ENCODE peak calls at places on chromosomes 11 and 22, in nine cellular contexts. O, R, P, Y, S, Q, B, M and F are unnamed samples.

GRCh38 chr22:44147821-44148574 is 32.7 kb upstream of the PARVG start:
- DNase-seq in O (peak), R (peak), P (peak), Y (no peak), S (no peak), Q (no peak), B (peak), M (no peak), F (peak)

GRCh38 chr22:21446827-21447690 is 20.1 kb upstream of the TMEM191C start:
- DNase-seq in O (no peak), R (no peak), P (no peak), Y (peak), S (peak), Q (peak), B (no peak), M (no peak), F (no peak)

GRCh38 chr22:43600265-43600664 is 188.5 kb downstream of the MPPED1 start:
- DNase-seq in O (no peak), R (no peak), P (no peak), Y (no peak), S (no peak), Q (no peak), B (no peak), M (no peak), F (no peak)

GRCh38 chr11:124070906-124071621 is 29.9 kb upstream of the OR10G7 start:
- DNase-seq in O (peak), R (peak), P (peak), Y (peak), S (peak), Q (peak), B (peak), M (no peak), F (peak)

GRCh38 chr22:22728382-22728781 is 84.0 kb downstream of the GGTLC2 start:
- DNase-seq in O (peak), R (no peak), P (no peak), Y (no peak), S (no peak), Q (no peak), B (no peak), M (no peak), F (no peak)

GRCh38 chr11:36512016-36512415 is 1.9 kb upstream of the TRAF6 start:
- DNase-seq in O (peak), R (no peak), P (no peak), Y (no peak), S (no peak), Q (no peak), B (no peak), M (no peak), F (no peak)

GRCh38 chr11:130431337-130431773 is 2.9 kb upstream of the ADAMTS8 start:
- DNase-seq in O (peak), R (peak), P (peak), Y (peak), S (peak), Q (peak), B (peak), M (peak), F (no peak)

GRCh38 chr22:50506611-50507420 is 686 bp downstream of the LMF2 start:
- DNase-seq in O (peak), R (no peak), P (no peak), Y (no peak), S (no peak), Q (no peak), B (no peak), M (no peak), F (no peak)

GRCh38 chr22:44026630-44027511 is 2.8 kb downstream of the PARVB start:
- DNase-seq in O (no peak), R (peak), P (no peak), Y (peak), S (peak), Q (no peak), B (peak), M (no peak), F (no peak)

GRCh38 chr22:38240734-38241252 is 32.0 kb downstream of the TMEM184B start:
- DNase-seq in O (peak), R (peak), P (peak), Y (no peak), S (no peak), Q (peak), B (peak), M (peak), F (peak)

GRCh38 chr11:112392860-112393259 is 132.2 kb upstream of the PLET1 start:
- DNase-seq in O (no peak), R (no peak), P (no peak), Y (no peak), S (no peak), Q (no peak), B (no peak), M (no peak), F (no peak)

GRCh38 chr11:67406969-67407699 is 3.3 kb downstream of the TBC1D10C start:
- DNase-seq in O (no peak), R (no peak), P (no peak), Y (no peak), S (no peak), Q (peak), B (no peak), M (no peak), F (no peak)

GRCh38 chr11:12603362-12604088 is 70.7 kb upstream of the TEAD1 start:
- DNase-seq in O (no peak), R (no peak), P (no peak), Y (no peak), S (no peak), Q (no peak), B (no peak), M (no peak), F (no peak)